ENCODE peak calls at places on chromosomes 2 and 18, in nine cellular contexts. M, O, E, D, W, Z, H, B and F are unnamed samples.

GRCh38 chr2:27804146-27804545 is 32.6 kb downstream of the MRPL33 start:
- DNase-seq in H (no peak), Z (no peak), M (no peak), E (no peak), B (no peak), W (no peak), O (no peak), D (no peak), F (no peak)

GRCh38 chr2:231677632-231678104 is 30.7 kb upstream of the PTMA start:
- DNase-seq in E (peak), M (no peak), B (peak), D (peak), H (peak), O (peak), Z (peak), W (peak), F (no peak)

GRCh38 chr2:236631361-236632291 is 62.0 kb downstream of the ACKR3 start:
- DNase-seq in O (no peak), B (no peak), Z (no peak), D (no peak), E (peak), W (no peak), H (no peak), M (no peak), F (no peak)

GRCh38 chr2:228763600-228763999 is 507.5 kb downstream of the PID1 start:
- DNase-seq in W (no peak), H (no peak), Z (no peak), M (no peak), B (no peak), D (no peak), O (no peak), E (no peak), F (no peak)

GRCh38 chr18:58806826-58807714 is 57.6 kb upstream of the ZNF532 start:
- DNase-seq in B (no peak), W (no peak), M (no peak), Z (no peak), O (no peak), E (no peak), H (no peak), D (no peak), F (no peak)

GRCh38 chr2:238513346-238513745 is 86.6 kb downstream of the ASB1 start:
- DNase-seq in E (no peak), D (no peak), O (peak), B (peak), Z (no peak), M (no peak), H (peak), W (peak), F (peak)

GRCh38 chr2:235149240-235149641 is 197.4 kb downstream of the SH3BP4 start:
- DNase-seq in Z (no peak), H (no peak), E (no peak), B (no peak), O (no peak), D (no peak), W (peak), M (no peak), F (no peak)

GRCh38 chr2:68693947-68694346 is 40.7 kb upstream of the ARHGAP25 start:
- DNase-seq in O (no peak), D (no peak), E (no peak), W (no peak), Z (no peak), H (no peak), M (no peak), B (no peak), F (no peak)

GRCh38 chr2:99611786-99612185 is 122.0 kb upstream of the REV1 start:
- DNase-seq in H (no peak), O (no peak), B (no peak), Z (no peak), W (no peak), D (no peak), E (no peak), M (no peak), F (no peak)

GRCh38 chr18:80229766-80230745 is 17.3 kb downstream of the PARD6G start:
- DNase-seq in Z (no peak), M (no peak), H (no peak), O (no peak), B (no peak), D (no peak), E (no peak), W (no peak), F (no peak)

GRCh38 chr2:134177351-134177931 is 76.4 kb upstream of the MGAT5 start:
- DNase-seq in W (no peak), Z (no peak), O (no peak), B (no peak), D (no peak), H (no peak), M (no peak), E (peak), F (no peak)

GRCh38 chr2:120132190-120132589 is 91.0 kb downstream of the TMEM185B start:
- DNase-seq in Z (no peak), O (no peak), H (peak), M (peak), W (peak), B (no peak), D (no peak), E (no peak), F (no peak)

GRCh38 chr2:15826273-15826717 is 114.1 kb upstream of the MYCN start:
- DNase-seq in H (no peak), Z (no peak), B (no peak), O (no peak), D (no peak), E (no peak), M (no peak), W (no peak), F (no peak)

GRCh38 chr2:54271236-54271635 is 15.2 kb upstream of the TSPYL6 start:
- DNase-seq in Z (no peak), E (no peak), D (no peak), W (no peak), M (no peak), B (no peak), O (no peak), H (no peak), F (no peak)

GRCh38 chr2:38377501-38378258 is 607 bp upstream of the ATL2 start:
- DNase-seq in Z (peak), W (peak), D (no peak), M (no peak), H (peak), B (no peak), O (peak), E (no peak), F (no peak)

GRCh38 chr18:76506974-76507764 is 12.1 kb upstream of the ZNF516 start:
- DNase-seq in D (no peak), O (no peak), H (no peak), E (no peak), B (no peak), Z (no peak), W (no peak), M (no peak), F (peak)

GRCh38 chr2:152646775-152647174 is 70.5 kb downstream of the PRPF40A start:
- DNase-seq in H (peak), B (no peak), O (peak), D (no peak), M (peak), W (peak), Z (no peak), E (no peak), F (no peak)

GRCh38 chr18:62778976-62779869 is 63.9 kb downstream of the PHLPP1 start:
- DNase-seq in E (no peak), B (no peak), Z (no peak), W (no peak), D (no peak), O (no peak), H (no peak), M (no peak), F (no peak)

GRCh38 chr2:172095146-172095904 is 7.4 kb downstream of the DLX2 start:
- DNase-seq in O (peak), W (peak), E (no peak), D (peak), B (peak), H (peak), Z (no peak), M (no peak), F (peak)

GRCh38 chr2:218658671-218659257 is 659 bp downstream of the ZNF142 start:
- DNase-seq in E (no peak), H (peak), O (no peak), D (peak), Z (peak), M (no peak), W (peak), B (peak), F (no peak)

GRCh38 chr2:11343626-11344341 is 652 bp downstream of the ROCK2 start:
- DNase-seq in W (peak), B (peak), M (no peak), O (peak), D (peak), E (peak), H (peak), Z (peak), F (peak)

GRCh38 chr2:107669335-107669734 is 157.4 kb upstream of the RGPD4 start:
- DNase-seq in B (no peak), Z (no peak), M (no peak), H (peak), D (no peak), O (no peak), E (no peak), W (peak), F (no peak)

GRCh38 chr2:198657520-198658121 is 800.1 kb downstream of the SATB2 start:
- DNase-seq in H (peak), D (no peak), O (no peak), M (peak), B (no peak), Z (no peak), W (peak), E (no peak), F (no peak)

GRCh38 chr2:25720575-25720974 is 47.2 kb upstream of the DTNB start:
- DNase-seq in M (no peak), D (no peak), H (no peak), W (no peak), Z (no peak), E (no peak), O (no peak), B (no peak), F (no peak)

GRCh38 chr18:3305933-3306332 is 44.0 kb downstream of the MYL12B start:
- DNase-seq in D (no peak), H (peak), Z (no peak), W (peak), O (no peak), E (no peak), B (peak), M (peak), F (no peak)